ENCODE peak calls at places on chromosomes 4 and X, in four cellular contexts. M is psoas muscle, T is lower lobe of right lung, B is colonic mucosa. D is an unnamed sample. For H3K36me3, the result is how much of the 10 kb centered on the place peaks cover.

GRCh38 chr4:79864470-79865190 is 208.4 kb downstream of the ANTXR2 start:
- DNase-seq in M (no peak), T (no peak), B (no peak), D (no peak)

GRCh38 chrX:49053223-49054072 is 5.4 kb upstream of the CCDC120 start:
- DNase-seq in M (peak), T (peak), B (no peak), D (peak)

GRCh38 chr4:102454981-102455690 is 46.0 kb upstream of the NFKB1 start:
- DNase-seq in M (no peak), T (no peak), B (peak), D (no peak)

GRCh38 chr4:19983072-19983471 is 268.6 kb upstream of the SLIT2 start:
- DNase-seq in M (no peak), T (no peak), B (no peak), D (no peak)

GRCh38 chr4:89539797-89540711 is 232.5 kb upstream of the GPRIN3 start:
- DNase-seq in M (no peak), T (no peak), B (no peak), D (no peak)

GRCh38 chr4:52795533-52795932 is 44.3 kb upstream of the ERVMER34-1 start:
- DNase-seq in M (no peak), T (no peak), B (no peak), D (no peak)

GRCh38 chrX:151227637-151228036 is 51.3 kb downstream of the GPR50 start:
- DNase-seq in M (no peak), T (no peak), B (no peak), D (peak)

GRCh38 chr4:31548823-31549222 is 828.7 kb downstream of the PCDH7 start:
- DNase-seq in M (no peak), T (no peak), B (no peak), D (no peak)

GRCh38 chr4:71608674-71609062 is 175.2 kb downstream of the GC start:
- DNase-seq in M (no peak), T (no peak), B (no peak), D (no peak)

GRCh38 chr4:46844325-46844917 is 64.6 kb downstream of the COX7B2 start:
- DNase-seq in M (no peak), T (no peak), B (peak), D (peak)

GRCh38 chr4:78167510-78167909 is 110.4 kb downstream of the FRAS1 start:
- DNase-seq in M (no peak), T (no peak), B (no peak), D (no peak)

GRCh38 chrX:67563469-67564448 is 19.9 kb downstream of the AR start:
- DNase-seq in M (no peak), T (no peak), B (no peak), D (no peak)

GRCh38 chrX:7054219-7055206 is 93.0 kb upstream of the STS start:
- DNase-seq in M (no peak), T (no peak), B (no peak), D (no peak)

GRCh38 chrX:9928083-9928482 is 39.1 kb upstream of the CLDN34 start:
- DNase-seq in M (no peak), T (no peak), B (no peak), D (peak)

GRCh38 chr4:53185853-53186590 is 179.8 kb downstream of the SCFD2 start:
- DNase-seq in M (no peak), T (no peak), B (no peak), D (no peak)

GRCh38 chrX:73913580-73913979 is 350.6 kb downstream of the CHIC1 start:
- DNase-seq in M (no peak), T (no peak), B (no peak), D (no peak)

GRCh38 chr4:124883642-124884041 is 171.1 kb upstream of the ANKRD50 start:
- DNase-seq in M (no peak), T (no peak), B (no peak), D (no peak)

GRCh38 chrX:135393046-135393445 is 28.7 kb upstream of the SMIM10L2A start:
- DNase-seq in M (no peak), T (no peak), B (no peak), D (no peak)

GRCh38 chr4:151548708-151549107 is 139.7 kb downstream of the FHIP1A start:
- DNase-seq in M (no peak), T (no peak), B (no peak), D (no peak)

GRCh38 chrX:38799995-38800394 is 1.3 kb upstream of the MID1IP1 start:
- DNase-seq in M (no peak), T (no peak), B (no peak), D (no peak)

GRCh38 chr4:47383829-47384427 is 79.6 kb downstream of the COMMD8 start:
- DNase-seq in M (no peak), T (no peak), B (no peak), D (peak)

GRCh38 chrX:136767104-136767941 is 13.4 kb downstream of the ARHGEF6 start:
- DNase-seq in M (peak), T (peak), B (peak), D (peak)

GRCh38 chrX:2401201-2401589 is 99.6 kb downstream of the DHRSX start:
- DNase-seq in M (no peak), T (no peak), B (no peak), D (no peak)

GRCh38 chr4:102094474-102094873 is 250.8 kb downstream of the SLC39A8 start:
- DNase-seq in M (no peak), T (no peak), B (no peak), D (no peak)

GRCh38 chr4:151324449-151325319 is 721 bp downstream of the SH3D19 start:
- DNase-seq in M (peak), T (peak), B (peak), D (peak)

GRCh38 chrX:53930513-53931380 is 113.5 kb downstream of the PHF8 start:
- DNase-seq in M (no peak), T (no peak), B (no peak), D (no peak)

GRCh38 chrX:111039606-111040005 is 56.4 kb upstream of the PAK3 start:
- DNase-seq in M (no peak), T (no peak), B (no peak), D (peak)

GRCh38 chr4:48801016-48801715 is 21.1 kb upstream of the FRYL start:
- DNase-seq in M (no peak), T (no peak), B (no peak), D (no peak)

GRCh38 chrX:26845051-26845450 is 618.1 kb downstream of the PPP4R3C start:
- DNase-seq in M (no peak), T (no peak), B (no peak), D (no peak)

GRCh38 chr4:170672571-170672970 is 582.8 kb upstream of the AADAT start:
- DNase-seq in M (no peak), T (no peak), B (no peak), D (no peak)

GRCh38 chrX:14676431-14676830 is 147.1 kb downstream of the GLRA2 start:
- DNase-seq in M (no peak), T (no peak), B (no peak), D (no peak)

GRCh38 chr4:145773581-145774234 is 93.8 kb downstream of the C4orf51 start:
- DNase-seq in M (no peak), T (no peak), B (no peak), D (no peak)

GRCh38 chr4:146370841-146371240 is 150.9 kb downstream of the SLC10A7 start:
- DNase-seq in M (no peak), T (no peak), B (no peak), D (no peak)

GRCh38 chrX:119541188-119541587 is 24.0 kb downstream of the STEEP1 start:
- DNase-seq in M (no peak), T (no peak), B (no peak), D (no peak)

GRCh38 chr4:125314676-125315570 is at the start of gene FAT4:
- DNase-seq in M (peak), T (peak), B (peak), D (peak)

GRCh38 chrX:118528089-118528753 is 32.6 kb downstream of the DOCK11 start:
- DNase-seq in M (no peak), T (no peak), B (no peak), D (no peak)

GRCh38 chr4:41281038-41281634 is 24.4 kb downstream of the UCHL1 start:
- DNase-seq in M (no peak), T (no peak), B (peak), D (peak)

GRCh38 chrX:100649550-100650356 is 5.8 kb downstream of the SRPX2 start:
- DNase-seq in M (peak), T (peak), B (peak), D (peak)

GRCh38 chr4:97106161-97106560 is 1037.1 kb downstream of the STPG2 start:
- DNase-seq in M (no peak), T (no peak), B (no peak), D (no peak)

GRCh38 chrX:154352466-154352865 is 22.0 kb downstream of the FLNA start:
- DNase-seq in M (no peak), T (no peak), B (no peak), D (no peak)
- H3K36me3 ChIP-seq in M (under half), T (half or more), B (under half), D (under half)

GRCh38 chr4:25410820-25411529 is 33.9 kb downstream of the ANAPC4 start:
- DNase-seq in M (no peak), T (no peak), B (no peak), D (no peak)
- H3K36me3 ChIP-seq in M (under half), T (half or more), B (under half), D (under half)

GRCh38 chrX:16822723-16823122 is 36.5 kb downstream of the TXLNG start:
- DNase-seq in M (no peak), T (no peak), B (no peak), D (no peak)

GRCh38 chrX:16825306-16826035 is 39.2 kb downstream of the TXLNG start:
- DNase-seq in M (no peak), T (no peak), B (no peak), D (no peak)

DNA sequence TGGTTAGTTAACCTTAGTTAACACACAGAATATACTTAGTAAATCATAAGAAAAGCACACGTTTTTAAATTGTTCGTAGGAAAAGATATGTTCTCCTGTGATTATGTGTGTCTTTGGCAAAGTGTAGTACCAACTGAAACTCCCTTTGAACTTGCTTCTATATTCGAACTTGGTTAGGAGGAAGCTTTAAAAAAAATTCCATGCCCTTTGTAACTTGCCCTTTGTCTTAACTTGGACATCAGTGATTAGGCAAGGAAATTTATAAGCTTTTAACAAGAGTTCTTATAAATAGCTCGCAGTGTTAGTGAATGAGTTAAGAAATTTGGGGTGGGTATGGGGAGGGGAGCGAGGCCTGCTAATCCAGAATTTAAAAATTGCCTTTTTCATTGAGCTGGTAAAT is 33.4 kb downstream of the TXLNG start:
- DNase-seq in M (no peak), T (no peak), B (no peak), D (no peak)
- H3K36me3 ChIP-seq in M (under half), T (under half), B (under half), D (under half)

DNA sequence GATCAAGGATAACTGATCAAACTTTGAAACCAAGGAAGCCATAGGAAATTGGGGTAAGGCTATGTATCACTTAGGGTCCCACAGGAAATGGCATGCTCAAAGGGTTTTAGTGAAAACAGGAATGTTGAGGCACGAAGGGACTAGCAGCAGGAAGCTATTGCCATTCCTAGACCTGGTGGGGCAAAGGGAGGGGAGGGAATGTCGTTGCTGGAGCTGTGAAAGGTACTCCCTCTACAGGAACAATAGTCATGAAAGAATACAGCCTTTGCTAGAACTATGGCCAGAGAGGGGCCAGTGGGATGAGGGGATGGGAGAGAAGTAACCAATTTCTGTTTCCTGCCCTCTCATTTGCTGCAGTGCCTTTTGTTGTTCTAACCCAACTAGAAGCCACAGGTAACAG is 11.9 kb downstream of the REPS2 start:
- DNase-seq in M (no peak), T (no peak), B (no peak), D (peak)
- H3K36me3 ChIP-seq in M (under half), T (under half), B (under half), D (under half)

DNA sequence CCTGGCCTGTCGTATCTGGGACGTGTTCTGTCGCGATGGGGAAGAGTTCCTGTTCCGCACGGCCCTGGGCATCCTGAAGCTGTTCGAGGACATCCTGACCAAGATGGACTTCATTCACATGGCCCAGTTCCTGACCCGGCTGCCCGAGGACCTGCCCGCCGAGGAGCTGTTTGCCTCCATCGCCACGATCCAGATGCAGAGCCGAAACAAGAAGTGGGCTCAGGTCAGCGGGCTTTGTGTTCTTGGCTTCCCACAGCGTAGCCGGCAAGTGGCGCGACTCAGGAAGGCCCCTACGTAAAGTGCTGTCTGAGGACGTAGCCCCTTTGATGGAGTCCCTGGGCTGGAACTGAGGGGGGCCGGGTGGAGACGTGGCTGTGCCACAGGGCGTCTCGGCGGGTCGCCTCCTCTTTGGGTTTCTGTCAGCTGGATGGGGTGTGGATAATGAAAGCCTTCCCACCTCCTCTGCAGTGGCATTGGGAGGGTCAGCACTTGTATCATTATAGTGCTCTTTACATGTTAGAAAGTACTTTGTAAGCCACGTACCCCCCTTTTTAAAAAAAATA is 18.1 kb upstream of the TADA2B start:
- DNase-seq in M (no peak), T (no peak), B (no peak), D (peak)
- H3K36me3 ChIP-seq in M (under half), T (half or more), B (under half), D (under half)

DNA sequence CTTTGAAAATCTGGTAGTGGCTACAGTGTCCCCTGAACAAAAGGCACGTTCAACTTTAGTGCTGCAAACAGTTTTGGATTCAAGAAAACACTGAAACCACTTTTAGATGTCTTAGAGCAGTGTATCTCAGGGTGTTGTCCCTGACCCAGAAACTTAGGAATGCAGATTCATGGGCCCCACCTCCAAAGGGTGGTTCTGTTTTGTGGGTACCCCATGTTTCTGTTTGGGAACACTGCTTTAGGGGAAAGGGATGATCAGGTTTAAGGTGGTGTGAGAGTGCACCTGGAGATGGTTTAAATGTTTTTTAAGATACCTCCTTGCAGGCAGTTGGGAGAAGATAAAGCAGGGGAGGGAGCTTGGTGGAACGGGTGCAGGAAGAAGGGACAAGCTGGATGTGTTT is 55.6 kb downstream of the JADE1 start:
- DNase-seq in M (no peak), T (no peak), B (no peak), D (no peak)
- H3K36me3 ChIP-seq in M (under half), T (half or more), B (under half), D (half or more)

D was measured in H7.